ENCODE peak calls at places on chromosomes 11 and 22, in five cellular contexts. R is H9, N is mesenchymal stem cell, L is H1, K is trophoblast cell. V is an unnamed sample.

GRCh38 chr11:8917157-8917820 is 6.3 kb downstream of the AKIP1 start:
- DNase-seq in R (peak; percentile 60), N (peak; percentile 77), L (no peak), K (peak; percentile 75), V (peak; percentile 57)

GRCh38 chr22:17893900-17894299 is 119.6 kb upstream of the BID start:
- DNase-seq in R (no peak), N (no peak), L (no peak), K (no peak), V (no peak)

GRCh38 chr11:46658259-46658658 is 40.9 kb downstream of the ATG13 start:
- DNase-seq in R (no peak), N (peak; percentile 67), L (no peak), K (peak; percentile 32), V (no peak)

GRCh38 chr11:27161071-27161470 is 120.5 kb downstream of the BBOX1 start:
- DNase-seq in R (no peak), N (peak; percentile 20), L (no peak), K (no peak), V (no peak)

GRCh38 chr11:1158681-1159525 is 1.1 kb downstream of the MUC5AC start:
- DNase-seq in R (peak; percentile 21), N (no peak), L (no peak), K (no peak), V (no peak)

GRCh38 chr11:127919206-127920000 is 668.0 kb downstream of the ETS1 start:
- DNase-seq in R (no peak), N (peak; percentile 71), L (no peak), K (peak; percentile 47), V (no peak)

GRCh38 chr22:49210606-49211005 is 617.1 kb downstream of the BRD1 start:
- DNase-seq in R (peak; percentile 2), N (no peak), L (no peak), K (no peak), V (no peak)

GRCh38 chr11:91178366-91178765 is 955.5 kb upstream of the CHORDC1 start:
- DNase-seq in R (no peak), N (no peak), L (no peak), K (no peak), V (no peak)

GRCh38 chr22:43446881-43447280 is 35.1 kb downstream of the MPPED1 start:
- DNase-seq in R (no peak), N (no peak), L (no peak), K (no peak), V (no peak)

GRCh38 chr22:37014415-37014806 is 4.8 kb downstream of the TST start:
- DNase-seq in R (no peak), N (no peak), L (no peak), K (no peak), V (no peak)

GRCh38 chr11:69330330-69330729 is 36.4 kb downstream of the MYEOV start:
- DNase-seq in R (no peak), N (no peak), L (no peak), K (no peak), V (no peak)

GRCh38 chr11:69335461-69336386 is 41.8 kb downstream of the MYEOV start:
- DNase-seq in R (peak; percentile 16), N (no peak), L (no peak), K (no peak), V (no peak)

GRCh38 chr11:69335010-69335409 is 41.1 kb downstream of the MYEOV start:
- DNase-seq in R (peak; percentile 11), N (no peak), L (no peak), K (no peak), V (no peak)

GRCh38 chr11:69333906-69334305 is 40.0 kb downstream of the MYEOV start:
- DNase-seq in R (no peak), N (no peak), L (no peak), K (no peak), V (no peak)

GRCh38 chr11:69333149-69333710 is 39.3 kb downstream of the MYEOV start:
- DNase-seq in R (no peak), N (no peak), L (no peak), K (no peak), V (no peak)
- H3K4ac ChIP-seq in R (no peak overlapping the region), N (no peak overlapping the region), L (no peak overlapping the region), K (no peak overlapping the region), V (no peak overlapping the region)

DNA sequence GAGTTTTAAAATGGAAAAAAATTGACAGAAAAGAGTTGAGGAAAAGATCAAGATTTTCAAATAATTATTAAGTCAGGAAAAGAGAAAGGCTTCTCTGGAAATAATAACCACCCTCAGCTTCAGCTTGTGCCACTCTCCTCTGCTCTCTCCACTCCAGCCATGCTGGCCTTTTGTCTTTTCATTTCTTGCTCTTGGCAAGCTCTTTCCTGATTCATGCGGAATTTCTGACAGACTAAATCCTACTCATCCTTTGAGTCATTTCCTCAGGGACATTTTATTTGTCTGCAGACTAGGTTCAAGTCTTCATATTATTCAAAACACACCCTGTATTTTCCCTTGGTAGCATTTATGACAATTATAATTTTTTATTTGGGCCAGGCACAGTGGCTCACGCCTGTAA is 7.7 kb upstream of the P4HA3 start:
- DNase-seq in R (no peak), N (peak; percentile 77), L (no peak), K (peak; percentile 3), V (no peak)
- H3K9ac ChIP-seq in R (no peak overlapping the region), N (peak overlapping the region; percentile 78), L (no peak overlapping the region), K (no peak overlapping the region), V (no peak overlapping the region)

DNA sequence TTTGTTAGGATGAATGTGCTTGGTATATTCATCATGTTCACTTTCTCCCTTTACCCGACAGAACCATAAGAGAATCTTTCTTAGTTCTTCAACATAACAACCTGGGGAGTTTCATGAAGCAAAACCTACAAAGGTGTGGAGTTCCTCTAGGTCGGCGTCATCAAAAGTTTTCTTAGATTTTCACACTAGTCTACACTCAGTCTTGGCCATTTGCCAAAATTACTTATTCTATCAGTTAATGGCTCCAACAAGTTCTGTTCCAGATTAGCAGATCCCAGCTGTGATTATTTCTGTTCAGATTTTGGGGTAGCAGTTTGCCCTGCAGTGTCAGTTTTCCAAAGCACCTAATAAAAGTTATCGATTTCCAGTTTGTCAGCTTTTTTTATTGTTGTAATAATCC is 935.8 kb upstream of the RAG2 start:
- DNase-seq in R (no peak), N (no peak), L (no peak), K (no peak), V (no peak)
- H2BK12ac ChIP-seq in R (no peak overlapping the region), N (no peak overlapping the region), L (no peak overlapping the region), K (no peak overlapping the region), V (no peak overlapping the region)

GRCh38 chr11:65873280-65874156 is 918 bp upstream of the EFEMP2 start:
- DNase-seq in R (peak; percentile 96), N (peak; percentile 95), L (peak; percentile 84), K (peak; percentile 98), V (peak; percentile 92)
- H3K4ac ChIP-seq in R (no peak overlapping the region), N (peak overlapping the region; percentile 98), L (no peak overlapping the region), K (peak overlapping the region; percentile 80), V (no peak overlapping the region)

V was measured in neuronal stem cell.